ENCODE peak calls at places on chromosomes 3 and 15, in five cellular contexts. D, N, Y, V and P are unnamed samples.

GRCh38 chr3:13022348-13023250 is 50.6 kb downstream of the IQSEC1 start:
- DNase-seq in D (no peak), N (peak; percentile 24), Y (peak; percentile 89), V (peak; percentile 78), P (peak; percentile 41)

GRCh38 chr15:27057904-27058645 is 87.1 kb downstream of the GABRG3 start:
- DNase-seq in D (no peak), N (no peak), Y (no peak), V (no peak), P (no peak)

GRCh38 chr3:127289646-127290575 is 2.1 kb upstream of the PRR20G start:
- DNase-seq in D (no peak), N (no peak), Y (no peak), V (no peak), P (no peak)

GRCh38 chr3:13011369-13012227 is 61.6 kb downstream of the IQSEC1 start:
- DNase-seq in D (peak; percentile 70), N (no peak), Y (peak; percentile 73), V (peak; percentile 35), P (no peak)

GRCh38 chr3:21654662-21655061 is 96.3 kb downstream of the ZNF385D start:
- DNase-seq in D (no peak), N (peak; percentile 50), Y (no peak), V (peak; percentile 63), P (no peak)

GRCh38 chr3:172659246-172660002 is 51.4 kb downstream of the NCEH1 start:
- DNase-seq in D (no peak), N (no peak), Y (no peak), V (no peak), P (no peak)

GRCh38 chr3:52313188-52313773 is 2.8 kb upstream of the DNAH1 start:
- DNase-seq in D (no peak), N (no peak), Y (no peak), V (no peak), P (no peak)

GRCh38 chr3:186021673-186022362 is 84.0 kb upstream of the TRA2B start:
- DNase-seq in D (no peak), N (peak; percentile 82), Y (no peak), V (peak; percentile 94), P (peak; percentile 90)

GRCh38 chr15:89975482-89976291 is 25.4 kb upstream of the ZNF710 start:
- DNase-seq in D (no peak), N (no peak), Y (peak; percentile 39), V (no peak), P (no peak)

GRCh38 chr15:40550381-40551037 is 14.3 kb downstream of the CCDC32 start:
- DNase-seq in D (no peak), N (no peak), Y (no peak), V (no peak), P (no peak)

GRCh38 chr3:55899887-55900286 is 412.8 kb upstream of the WNT5A start:
- DNase-seq in D (no peak), N (no peak), Y (no peak), V (no peak), P (no peak)

GRCh38 chr15:76341366-76342045 is 4.9 kb downstream of the ISL2 start:
- DNase-seq in D (no peak), N (no peak), Y (no peak), V (no peak), P (no peak)

GRCh38 chr3:134640872-134641470 is 9.9 kb downstream of the KY start:
- DNase-seq in D (no peak), N (no peak), Y (no peak), V (peak; percentile 80), P (no peak)

GRCh38 chr3:153621988-153622387 is 460.0 kb downstream of the RAP2B start:
- DNase-seq in D (no peak), N (no peak), Y (no peak), V (peak; percentile 14), P (no peak)

GRCh38 chr3:64214697-64215018 is 10.6 kb downstream of the PRICKLE2 start:
- DNase-seq in D (no peak), N (no peak), Y (peak; percentile 79), V (peak; percentile 63), P (no peak)

GRCh38 chr15:75732809-75733451 is 20.3 kb upstream of the CSPG4 start:
- DNase-seq in D (no peak), N (no peak), Y (peak; percentile 89), V (peak; percentile 84), P (no peak)

GRCh38 chr15:37099321-37100108 is 834 bp downstream of the MEIS2 start:
- DNase-seq in D (no peak), N (no peak), Y (peak; percentile 81), V (peak; percentile 56), P (no peak)

GRCh38 chr3:110789315-110789714 is 282.3 kb upstream of the NECTIN3 start:
- DNase-seq in D (no peak), N (peak; percentile 19), Y (no peak), V (peak; percentile 89), P (peak; percentile 30)

GRCh38 chr3:160808838-160809237 is 52.8 kb downstream of the PPM1L start:
- DNase-seq in D (no peak), N (no peak), Y (peak; percentile 64), V (no peak), P (no peak)
- H3K4me3 ChIP-seq in D (no peak overlapping the region), N (no peak overlapping the region), Y (no peak overlapping the region), V (no peak overlapping the region), P (no peak overlapping the region)

GRCh38 chr3:122942241-122942640 is 85.3 kb downstream of the SEMA5B start:
- DNase-seq in D (no peak), N (no peak), Y (no peak), V (no peak), P (no peak)

GRCh38 chr3:122943828-122944190 is 83.8 kb downstream of the SEMA5B start:
- DNase-seq in D (no peak), N (no peak), Y (no peak), V (no peak), P (no peak)

GRCh38 chr3:122942937-122943827 is 84.4 kb downstream of the SEMA5B start:
- DNase-seq in D (no peak), N (no peak), Y (no peak), V (peak; percentile 55), P (no peak)

GRCh38 chr3:122940628-122941086 is 86.9 kb downstream of the SEMA5B start:
- DNase-seq in D (no peak), N (no peak), Y (peak; percentile 77), V (peak; percentile 19), P (no peak)

DNA sequence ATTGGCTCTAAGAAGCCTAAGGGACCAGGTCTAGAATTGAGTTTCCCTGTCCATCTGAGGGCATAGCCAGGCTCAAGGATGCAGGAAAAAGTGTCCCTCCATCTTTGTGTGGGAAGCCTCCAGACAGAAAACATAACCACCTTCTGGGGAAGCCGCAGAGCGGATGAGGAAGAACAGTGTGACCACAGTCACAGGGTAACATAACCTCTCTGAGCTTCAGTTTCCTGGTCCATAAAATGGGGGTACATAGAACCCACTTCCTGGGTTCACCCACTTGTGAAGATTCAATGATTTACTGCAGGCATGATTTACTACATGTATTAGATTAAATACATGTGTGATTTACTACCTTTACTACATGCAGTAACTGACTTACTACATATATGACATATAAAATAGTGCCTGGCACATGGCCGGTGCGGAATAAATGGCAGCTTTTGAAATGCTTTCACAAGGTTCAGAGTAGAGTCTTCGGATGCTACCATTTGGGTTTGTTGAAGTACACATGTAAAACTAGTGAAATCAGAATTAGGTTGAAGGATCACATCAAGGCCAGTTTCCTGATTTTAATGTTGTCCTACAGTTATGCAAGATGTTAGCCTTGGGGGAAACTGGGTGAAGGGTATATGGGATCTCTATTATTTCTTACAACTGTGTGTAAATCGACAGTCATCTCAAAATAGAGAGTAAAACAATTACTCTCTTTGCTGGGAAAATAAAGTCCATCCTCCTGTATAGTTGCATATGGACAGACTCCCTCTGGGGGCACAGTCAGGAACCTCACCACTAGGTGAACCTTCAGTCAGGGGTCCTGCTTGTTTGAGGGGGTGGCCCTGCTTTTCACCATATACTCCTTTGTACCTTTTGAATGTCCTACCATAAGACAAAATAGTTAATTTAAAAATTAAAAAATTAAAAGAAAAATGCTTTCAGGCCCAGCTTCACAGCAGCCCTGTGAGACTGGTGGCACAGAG is 86.0 kb downstream of the SEMA5B start:
- DNase-seq in D (no peak), N (no peak), Y (no peak), V (peak; percentile 45), P (no peak)
- TF ChIP-seq CTCF in D (no peak), N (peak; percentile 39), Y (no peak), V (peak; percentile 75), P (peak; percentile 56)

DNA sequence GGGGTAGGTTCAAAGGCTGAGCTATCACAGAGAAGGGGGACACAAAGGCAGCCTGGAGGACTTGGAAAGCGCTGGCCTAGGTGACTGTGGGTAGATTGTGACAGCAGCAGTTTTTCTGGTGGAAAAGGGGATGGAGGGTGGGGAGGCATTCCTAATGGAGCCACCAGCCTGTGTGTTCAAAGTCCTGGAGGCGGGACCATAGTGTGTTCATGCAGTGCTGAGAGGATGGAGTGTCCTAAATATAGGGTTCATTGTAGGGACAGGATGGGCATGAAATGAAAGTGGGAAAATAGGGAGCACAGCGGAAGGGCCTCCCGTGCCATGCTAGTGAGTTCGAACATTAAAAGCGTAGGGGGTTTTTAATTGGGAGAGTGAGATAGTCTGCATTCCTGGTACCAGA is 51.4 kb upstream of the POLR2M start:
- DNase-seq in D (no peak), N (no peak), Y (no peak), V (no peak), P (no peak)
- H3K4me3 ChIP-seq in D (no peak overlapping the region), N (no peak overlapping the region), Y (no peak overlapping the region), V (no peak overlapping the region), P (no peak overlapping the region)

DNA sequence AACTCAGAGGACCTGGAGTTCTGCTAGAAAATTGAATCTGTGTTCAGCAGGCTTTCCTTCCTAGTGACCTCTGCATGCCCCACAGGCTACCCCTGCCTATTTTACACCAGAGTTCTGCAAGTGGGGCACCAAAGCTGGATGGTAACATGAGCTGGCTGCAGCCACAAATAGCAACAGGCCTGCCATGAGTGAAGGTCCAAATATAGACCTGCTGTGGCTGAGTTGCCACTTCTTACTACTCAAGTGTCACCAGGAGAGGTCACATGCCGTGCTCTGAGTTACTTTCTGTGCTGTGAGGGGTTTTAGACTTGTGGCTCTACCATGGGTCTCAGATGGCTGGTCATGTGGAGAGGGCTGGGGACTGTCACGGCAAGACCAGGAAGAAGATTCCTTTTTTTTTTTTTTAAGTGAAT is at the start of gene FSD2:
- DNase-seq in D (no peak), N (no peak), Y (no peak), V (no peak), P (no peak)
- TF ChIP-seq CTCF in D (no peak), N (no peak), Y (no peak), V (no peak), P (no peak)

GRCh38 chr3:160446522-160447056 is 3.0 kb downstream of the TRIM59 start:
- DNase-seq in D (no peak), N (no peak), Y (no peak), V (no peak), P (no peak)
- H3K4me3 ChIP-seq in D (no peak overlapping the region), N (peak overlapping the region; percentile 12), Y (no peak overlapping the region), V (no peak overlapping the region), P (no peak overlapping the region)